ENCODE peak calls at places on chromosomes 4 and X, in seven cellular contexts. O, M, V, H, L, P and D are unnamed samples.

GRCh38 chr4:70382691-70383181 is at the start of gene SMR3B:
- DNase-seq in O (no peak), P (no peak), H (no peak), V (no peak), M (no peak), L (no peak), D (no peak)

GRCh38 chrX:13165747-13166146 is 121.3 kb upstream of the FAM9C start:
- DNase-seq in M (no peak), L (no peak), O (no peak), P (no peak), V (no peak), H (no peak), D (no peak)

GRCh38 chr4:119872344-119873031 is 194.2 kb downstream of the MAD2L1 start:
- DNase-seq in H (no peak), P (no peak), M (no peak), L (no peak), O (no peak), V (no peak), D (no peak)

GRCh38 chr4:183080372-183081115 is 18.5 kb upstream of the WWC2 start:
- DNase-seq in P (no peak), M (no peak), H (no peak), L (no peak), V (no peak), O (no peak), D (no peak)

GRCh38 chrX:102659790-102660757 is 8.8 kb downstream of the GPRASP1 start:
- DNase-seq in V (peak; percentile 76), M (peak; percentile 91), H (peak; percentile 89), L (peak; percentile 81), O (peak; percentile 86), P (peak; percentile 77), D (peak; percentile 48)

GRCh38 chr4:6760865-6761264 is 21.7 kb upstream of the KIAA0232 start:
- DNase-seq in L (no peak), M (no peak), H (no peak), V (no peak), P (no peak), O (no peak), D (no peak)

GRCh38 chrX:13498220-13498619 is 71.2 kb upstream of the EGFL6 start:
- DNase-seq in O (no peak), L (no peak), V (no peak), P (no peak), H (no peak), M (no peak), D (no peak)

GRCh38 chrX:54248309-54248708 is 65.3 kb upstream of the FAM120C start:
- DNase-seq in P (no peak), M (no peak), L (no peak), V (no peak), O (no peak), H (no peak), D (no peak)

GRCh38 chr4:76673361-76673760 is 224.6 kb downstream of the SOWAHB start:
- DNase-seq in H (no peak), L (no peak), O (no peak), V (no peak), M (no peak), P (no peak), D (no peak)

GRCh38 chr4:73646117-73646516 is 25.9 kb upstream of the RASSF6 start:
- DNase-seq in P (no peak), H (no peak), M (no peak), L (no peak), O (no peak), V (no peak), D (no peak)

GRCh38 chrX:17606211-17606610 is 131.1 kb upstream of the SCML1 start:
- DNase-seq in P (no peak), L (peak; percentile 73), O (no peak), M (no peak), V (no peak), H (no peak), D (no peak)

GRCh38 chr4:105022811-105023667 is 123.6 kb upstream of the TET2 start:
- DNase-seq in L (no peak), H (no peak), P (no peak), O (no peak), M (no peak), V (no peak), D (no peak)

GRCh38 chr4:112888617-112889016 is 160.8 kb upstream of the ANK2 start:
- DNase-seq in M (no peak), P (no peak), L (no peak), O (no peak), H (no peak), V (no peak), D (no peak)

GRCh38 chr4:106868381-106869035 is 167.6 kb downstream of the DKK2 start:
- DNase-seq in P (no peak), L (no peak), O (no peak), H (no peak), V (no peak), M (no peak), D (no peak)

GRCh38 chrX:154750301-154751120 is at the start of gene GAB3:
- DNase-seq in M (no peak), L (no peak), O (peak; percentile 34), V (peak; percentile 38), P (no peak), H (peak; percentile 73), D (no peak)

GRCh38 chr4:184961693-184962092 is 56.6 kb upstream of the HELT start:
- DNase-seq in H (peak; percentile 60), M (no peak), L (no peak), V (no peak), O (no peak), P (no peak), D (no peak)

GRCh38 chrX:16771483-16772398 is 14.5 kb upstream of the TXLNG start:
- DNase-seq in L (no peak), O (no peak), V (no peak), H (no peak), P (no peak), M (no peak), D (peak; percentile 21)

GRCh38 chr4:145181091-145181501 is 707 bp upstream of the OTUD4 start:
- DNase-seq in O (no peak), L (no peak), P (no peak), M (no peak), H (no peak), V (no peak), D (no peak)

GRCh38 chr4:170374770-170375169 is 285.0 kb upstream of the AADAT start:
- DNase-seq in P (no peak), V (no peak), H (no peak), L (no peak), O (no peak), M (no peak), D (no peak)

GRCh38 chrX:97167333-97167732 is 283.6 kb downstream of the RPA4 start:
- DNase-seq in M (no peak), H (no peak), L (no peak), O (no peak), V (no peak), P (no peak), D (no peak)

GRCh38 chr4:27666943-27667342 is 806.3 kb downstream of the STIM2 start:
- DNase-seq in P (no peak), L (no peak), O (no peak), V (no peak), H (no peak), M (no peak), D (no peak)

GRCh38 chr4:8101796-8102355 is 56.7 kb downstream of the ABLIM2 start:
- DNase-seq in V (no peak), H (no peak), O (no peak), M (no peak), L (no peak), P (no peak), D (no peak)
- H3K27ac ChIP-seq in V (no peak overlapping the region), H (no peak overlapping the region), O (no peak overlapping the region), M (no peak overlapping the region), L (no peak overlapping the region), P (no peak overlapping the region), D (no peak overlapping the region)

DNA sequence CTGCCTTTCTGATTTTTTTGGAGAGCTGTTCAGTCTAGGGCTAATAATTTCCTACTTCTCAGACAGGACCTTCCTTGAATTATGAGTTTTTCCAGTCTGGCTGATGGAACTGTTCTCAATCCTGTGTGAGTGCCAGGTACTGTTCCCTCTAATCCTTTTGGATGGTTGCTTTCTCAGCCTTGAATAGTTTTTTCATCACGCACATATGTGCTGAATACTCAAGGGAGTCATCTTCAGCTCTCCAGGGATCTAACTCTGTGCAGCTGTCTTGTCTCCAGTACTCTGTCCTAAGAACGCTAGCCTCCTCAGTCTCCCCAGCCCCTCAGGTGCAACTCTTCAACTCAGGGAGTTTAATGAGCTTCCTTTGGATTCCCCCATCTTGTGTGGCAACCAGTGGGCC is 93.2 kb downstream of the GASK1B start:
- DNase-seq in H (no peak), M (no peak), O (peak; percentile 32), V (no peak), L (peak; percentile 90), P (no peak), D (no peak)
- H3K27ac ChIP-seq in H (no peak overlapping the region), M (no peak overlapping the region), O (no peak overlapping the region), V (no peak overlapping the region), L (peak overlapping the region; percentile 65), P (no peak overlapping the region), D (no peak overlapping the region)

DNA sequence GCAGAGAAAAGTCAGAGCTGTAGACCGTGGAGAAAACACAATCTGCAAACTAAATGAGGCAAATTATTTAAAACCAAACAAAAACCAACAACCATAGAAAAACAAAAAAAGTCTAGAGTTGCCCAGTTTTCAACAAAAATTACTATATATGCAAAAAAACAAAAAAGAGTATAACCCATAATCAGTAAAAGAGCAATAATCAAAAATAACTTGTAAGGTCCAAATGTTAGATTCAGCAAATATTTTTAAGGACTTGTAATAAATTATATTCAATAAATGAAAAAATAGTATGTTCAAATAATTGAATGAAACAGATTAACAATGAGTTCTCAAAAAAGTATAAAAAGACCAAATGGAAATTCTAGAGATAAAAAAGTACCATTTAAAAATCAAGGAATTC is 130.5 kb downstream of the LRBA start:
- DNase-seq in V (no peak), P (no peak), O (no peak), M (no peak), L (no peak), H (no peak), D (no peak)
- H3K27ac ChIP-seq in V (no peak overlapping the region), P (no peak overlapping the region), O (no peak overlapping the region), M (no peak overlapping the region), L (no peak overlapping the region), H (no peak overlapping the region), D (no peak overlapping the region)

DNA sequence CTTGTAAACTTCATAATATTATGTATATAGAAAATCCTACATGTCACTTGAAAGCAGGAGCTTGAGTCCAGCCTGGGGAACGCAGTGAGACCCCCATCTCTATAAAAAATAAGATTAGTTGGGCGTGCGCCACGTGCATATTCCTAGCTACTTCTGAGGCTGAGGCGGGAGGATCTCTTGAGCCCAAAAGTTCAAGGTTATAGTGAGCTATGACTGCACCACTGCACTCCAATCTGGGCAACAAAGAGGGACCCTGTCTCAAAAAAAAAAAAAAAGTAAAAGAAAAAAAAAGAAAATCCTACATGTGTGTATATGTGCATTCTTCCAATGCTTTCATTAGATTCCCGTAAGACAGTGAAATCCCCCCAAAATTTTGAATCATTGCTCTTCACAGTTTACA is 1.7 kb downstream of the SEC31A start:
- DNase-seq in H (no peak), V (no peak), P (no peak), O (no peak), L (no peak), M (no peak), D (no peak)
- H3K27ac ChIP-seq in H (peak overlapping the region; percentile 95), V (no peak overlapping the region), P (no peak overlapping the region), O (peak overlapping the region; percentile 97), L (peak overlapping the region; percentile 94), M (no peak overlapping the region), D (no peak overlapping the region)